ENCODE peak calls at places on chromosomes 7 and 10, in nine cellular contexts. One of them, this sample, is unnamed.

GRCh38 chr7:125876436-125876835 is 946.8 kb upstream of the POT1 start:
- DNase-seq in neural crest cell: no peak
- DNase-seq in iris pigment epithelial cell: no peak
- DNase-seq in stimulated activated CD4-positive, alpha-beta T cell treated with anti-CD3 and anti-CD28 coated beads, Interleukin-12 subunit alpha, Interleukin-12 subunit beta, amount 100 ng/mL, for 4 hours: no peak
- DNase-seq in iPS DF 19.7: no peak
- DNase-seq in Ammon's horn: no peak
- DNase-seq in AG04449: no peak
- DNase-seq in progenitor cell of endocrine pancreas: no peak
- DNase-seq in EH: no peak
- DNase-seq in this sample: no peak

GRCh38 chr10:91683976-91684375 is 51.1 kb upstream of the PPP1R3C start:
- DNase-seq in neural crest cell: no peak
- DNase-seq in iris pigment epithelial cell: peak
- DNase-seq in stimulated activated CD4-positive, alpha-beta T cell treated with anti-CD3 and anti-CD28 coated beads, Interleukin-12 subunit alpha, Interleukin-12 subunit beta, amount 100 ng/mL, for 4 hours: no peak
- DNase-seq in iPS DF 19.7: no peak
- DNase-seq in Ammon's horn: no peak
- DNase-seq in AG04449: peak
- DNase-seq in progenitor cell of endocrine pancreas: no peak
- DNase-seq in EH: peak
- DNase-seq in this sample: no peak

GRCh38 chr10:101940916-101941315 is 97.3 kb upstream of the KCNIP2 start:
- DNase-seq in neural crest cell: no peak
- DNase-seq in iris pigment epithelial cell: peak
- DNase-seq in stimulated activated CD4-positive, alpha-beta T cell treated with anti-CD3 and anti-CD28 coated beads, Interleukin-12 subunit alpha, Interleukin-12 subunit beta, amount 100 ng/mL, for 4 hours: no peak
- DNase-seq in iPS DF 19.7: no peak
- DNase-seq in Ammon's horn: no peak
- DNase-seq in AG04449: no peak
- DNase-seq in progenitor cell of endocrine pancreas: no peak
- DNase-seq in EH: peak
- DNase-seq in this sample: no peak

GRCh38 chr7:120658516-120658915 is 199.4 kb downstream of the TSPAN12 start:
- DNase-seq in neural crest cell: no peak
- DNase-seq in iris pigment epithelial cell: no peak
- DNase-seq in stimulated activated CD4-positive, alpha-beta T cell treated with anti-CD3 and anti-CD28 coated beads, Interleukin-12 subunit alpha, Interleukin-12 subunit beta, amount 100 ng/mL, for 4 hours: no peak
- DNase-seq in iPS DF 19.7: no peak
- DNase-seq in Ammon's horn: no peak
- DNase-seq in AG04449: no peak
- DNase-seq in progenitor cell of endocrine pancreas: no peak
- DNase-seq in EH: no peak
- DNase-seq in this sample: no peak

GRCh38 chr7:75807452-75807851 is 6.2 kb downstream of the CCL24 start:
- DNase-seq in neural crest cell: no peak
- DNase-seq in iris pigment epithelial cell: no peak
- DNase-seq in stimulated activated CD4-positive, alpha-beta T cell treated with anti-CD3 and anti-CD28 coated beads, Interleukin-12 subunit alpha, Interleukin-12 subunit beta, amount 100 ng/mL, for 4 hours: no peak
- DNase-seq in iPS DF 19.7: no peak
- DNase-seq in Ammon's horn: no peak
- DNase-seq in AG04449: no peak
- DNase-seq in progenitor cell of endocrine pancreas: no peak
- DNase-seq in EH: no peak
- DNase-seq in this sample: no peak

GRCh38 chr10:119283387-119283786 is 76.0 kb downstream of the GRK5 start:
- DNase-seq in neural crest cell: no peak
- DNase-seq in iris pigment epithelial cell: no peak
- DNase-seq in stimulated activated CD4-positive, alpha-beta T cell treated with anti-CD3 and anti-CD28 coated beads, Interleukin-12 subunit alpha, Interleukin-12 subunit beta, amount 100 ng/mL, for 4 hours: no peak
- DNase-seq in iPS DF 19.7: no peak
- DNase-seq in Ammon's horn: no peak
- DNase-seq in AG04449: no peak
- DNase-seq in progenitor cell of endocrine pancreas: no peak
- DNase-seq in EH: no peak
- DNase-seq in this sample: no peak

GRCh38 chr7:2289621-2290020 is 24.6 kb downstream of the SNX8 start:
- DNase-seq in neural crest cell: no peak
- DNase-seq in iris pigment epithelial cell: no peak
- DNase-seq in stimulated activated CD4-positive, alpha-beta T cell treated with anti-CD3 and anti-CD28 coated beads, Interleukin-12 subunit alpha, Interleukin-12 subunit beta, amount 100 ng/mL, for 4 hours: no peak
- DNase-seq in iPS DF 19.7: no peak
- DNase-seq in Ammon's horn: no peak
- DNase-seq in AG04449: no peak
- DNase-seq in progenitor cell of endocrine pancreas: no peak
- DNase-seq in EH: no peak
- DNase-seq in this sample: peak

GRCh38 chr10:129780901-129781795 is 182.9 kb downstream of the EBF3 start:
- DNase-seq in neural crest cell: no peak
- DNase-seq in iris pigment epithelial cell: no peak
- DNase-seq in stimulated activated CD4-positive, alpha-beta T cell treated with anti-CD3 and anti-CD28 coated beads, Interleukin-12 subunit alpha, Interleukin-12 subunit beta, amount 100 ng/mL, for 4 hours: no peak
- DNase-seq in iPS DF 19.7: no peak
- DNase-seq in Ammon's horn: no peak
- DNase-seq in AG04449: no peak
- DNase-seq in progenitor cell of endocrine pancreas: no peak
- DNase-seq in EH: no peak
- DNase-seq in this sample: peak

GRCh38 chr10:98172495-98172894 is 38.0 kb downstream of the R3HCC1L start:
- DNase-seq in neural crest cell: no peak
- DNase-seq in iris pigment epithelial cell: no peak
- DNase-seq in stimulated activated CD4-positive, alpha-beta T cell treated with anti-CD3 and anti-CD28 coated beads, Interleukin-12 subunit alpha, Interleukin-12 subunit beta, amount 100 ng/mL, for 4 hours: no peak
- DNase-seq in iPS DF 19.7: no peak
- DNase-seq in Ammon's horn: no peak
- DNase-seq in AG04449: no peak
- DNase-seq in progenitor cell of endocrine pancreas: no peak
- DNase-seq in EH: no peak
- DNase-seq in this sample: peak

This sample was measured in kidney.